ENCODE peak calls at places on chromosomes 11 and 22, in eight cellular contexts. G, F, M, Q, Y, R, P and E are unnamed samples.
A peak's percentile ranks its signal among the peaks of the same experiment; 100 is the strongest.

GRCh38 chr11:108916290-108916689 is 251.4 kb downstream of the DDX10 start:
- DNase-seq in G (no peak), F (peak; percentile 28), M (no peak), Q (no peak), Y (no peak), R (no peak), P (no peak), E (no peak)

GRCh38 chr11:97934572-97935208 is 1086.1 kb upstream of the CNTN5 start:
- DNase-seq in G (no peak), F (no peak), M (no peak), Q (no peak), Y (no peak), R (no peak), P (no peak), E (no peak)

GRCh38 chr11:13463779-13464290 is 813 bp upstream of the BTBD10 start:
- DNase-seq in G (no peak), F (no peak), M (no peak), Q (no peak), Y (peak; percentile 13), R (no peak), P (no peak), E (no peak)

GRCh38 chr11:57499413-57499982 is 16.0 kb downstream of the SLC43A1 start:
- DNase-seq in G (peak; percentile 83), F (peak; percentile 92), M (peak; percentile 99), Q (peak; percentile 98), Y (peak; percentile 99), R (peak; percentile 98), P (peak; percentile 96), E (no peak)

GRCh38 chr11:36976740-36977139 is 378.7 kb upstream of the RAG2 start:
- DNase-seq in G (no peak), F (no peak), M (no peak), Q (no peak), Y (no peak), R (peak; percentile 70), P (no peak), E (no peak)

GRCh38 chr11:125516266-125516665 is 20.2 kb upstream of the FEZ1 start:
- DNase-seq in G (no peak), F (no peak), M (no peak), Q (no peak), Y (no peak), R (no peak), P (no peak), E (no peak)

GRCh38 chr22:46386312-46386711 is 50.8 kb downstream of the TRMU start:
- DNase-seq in G (no peak), F (no peak), M (no peak), Q (no peak), Y (no peak), R (no peak), P (no peak), E (no peak)

GRCh38 chr11:35997908-35998307 is 54.0 kb downstream of the LDLRAD3 start:
- DNase-seq in G (no peak), F (no peak), M (no peak), Q (no peak), Y (no peak), R (no peak), P (no peak), E (no peak)

GRCh38 chr11:118673361-118674093 is 5.9 kb downstream of the TREH start:
- DNase-seq in G (no peak), F (no peak), M (no peak), Q (no peak), Y (no peak), R (no peak), P (no peak), E (no peak)

GRCh38 chr22:41418717-41419116 is 27.9 kb downstream of the TOB2 start:
- DNase-seq in G (no peak), F (no peak), M (no peak), Q (no peak), Y (no peak), R (no peak), P (no peak), E (no peak)

GRCh38 chr22:41415554-41415953 is 31.0 kb downstream of the TOB2 start:
- DNase-seq in G (no peak), F (no peak), M (no peak), Q (no peak), Y (no peak), R (no peak), P (no peak), E (no peak)

GRCh38 chr22:41417622-41418390 is 28.8 kb downstream of the TOB2 start:
- DNase-seq in G (peak; percentile 22), F (no peak), M (peak; percentile 70), Q (peak; percentile 94), Y (no peak), R (peak; percentile 90), P (peak; percentile 92), E (no peak)
- H3K27ac ChIP-seq in G (peak overlapping the region; percentile 62), F (no peak overlapping the region), M (peak overlapping the region; percentile 51), Q (peak overlapping the region; percentile 82), Y (peak overlapping the region; percentile 72), R (peak overlapping the region; percentile 100), P (peak overlapping the region; percentile 92), E (no peak overlapping the region)

DNA sequence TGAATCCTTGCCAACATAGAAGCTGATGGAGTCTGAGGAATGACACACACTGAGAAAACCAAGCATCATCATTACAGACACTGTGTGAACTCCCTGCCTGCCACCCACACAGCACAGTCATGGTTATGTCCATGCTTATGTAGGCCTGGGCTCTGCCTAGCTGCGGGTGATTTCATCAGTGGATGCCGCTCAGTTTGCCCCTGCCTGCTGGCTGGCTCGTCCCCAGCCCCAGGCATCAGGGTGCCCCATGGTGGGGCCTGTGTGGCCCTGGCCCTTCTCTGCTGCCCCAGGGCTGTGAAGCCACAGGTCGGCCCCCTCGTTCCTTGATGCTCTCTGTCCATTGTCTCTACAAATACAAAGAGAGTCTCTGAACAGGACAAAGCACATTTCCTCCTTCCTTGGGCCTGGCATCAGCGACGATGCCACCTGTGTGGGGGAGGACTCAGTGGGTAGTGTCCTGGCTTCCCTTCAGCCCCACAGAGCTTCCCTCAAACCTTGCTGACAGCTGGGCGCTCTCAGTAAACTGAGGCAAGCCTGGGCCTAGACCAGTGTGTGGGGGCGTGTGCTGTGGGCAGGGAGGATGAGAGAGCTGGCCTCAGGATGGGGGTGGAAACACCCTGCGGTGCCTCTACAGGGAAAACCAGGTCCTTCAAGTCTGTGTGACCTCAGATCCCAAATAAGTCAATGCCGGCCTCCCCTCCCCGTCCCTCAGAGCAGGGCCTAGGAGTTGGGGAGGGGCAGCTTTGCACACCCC is 20.0 kb upstream of the TUB start:
- DNase-seq in G (no peak), F (no peak), M (no peak), Q (peak; percentile 14), Y (no peak), R (no peak), P (no peak), E (no peak)
- H3K27ac ChIP-seq in G (no peak overlapping the region), F (no peak overlapping the region), M (no peak overlapping the region), Q (no peak overlapping the region), Y (no peak overlapping the region), R (no peak overlapping the region), P (no peak overlapping the region), E (no peak overlapping the region)

GRCh38 chr11:121800240-121800639 is 315.8 kb downstream of the BLID start:
- DNase-seq in G (no peak), F (no peak), M (no peak), Q (no peak), Y (no peak), R (no peak), P (no peak), E (no peak)
- H3K27ac ChIP-seq in G (no peak overlapping the region), F (no peak overlapping the region), M (peak overlapping the region; percentile 84), Q (peak overlapping the region; percentile 56), Y (no peak overlapping the region), R (no peak overlapping the region), P (no peak overlapping the region), E (no peak overlapping the region)

GRCh38 chr22:40033586-40034380 is 39.0 kb downstream of the FAM83F start:
- DNase-seq in G (no peak), F (no peak), M (no peak), Q (no peak), Y (no peak), R (no peak), P (no peak), E (no peak)

GRCh38 chr22:40035351-40035750 is 40.6 kb downstream of the FAM83F start:
- DNase-seq in G (no peak), F (no peak), M (no peak), Q (no peak), Y (no peak), R (no peak), P (no peak), E (no peak)

GRCh38 chr22:40036591-40037225 is 42.0 kb downstream of the FAM83F start:
- DNase-seq in G (peak; percentile 82), F (peak; percentile 67), M (peak; percentile 45), Q (peak; percentile 45), Y (peak; percentile 59), R (peak; percentile 52), P (peak; percentile 43), E (no peak)

GRCh38 chr22:40037320-40037719 is 42.6 kb downstream of the FAM83F start:
- DNase-seq in G (no peak), F (no peak), M (no peak), Q (no peak), Y (no peak), R (no peak), P (no peak), E (no peak)

DNA sequence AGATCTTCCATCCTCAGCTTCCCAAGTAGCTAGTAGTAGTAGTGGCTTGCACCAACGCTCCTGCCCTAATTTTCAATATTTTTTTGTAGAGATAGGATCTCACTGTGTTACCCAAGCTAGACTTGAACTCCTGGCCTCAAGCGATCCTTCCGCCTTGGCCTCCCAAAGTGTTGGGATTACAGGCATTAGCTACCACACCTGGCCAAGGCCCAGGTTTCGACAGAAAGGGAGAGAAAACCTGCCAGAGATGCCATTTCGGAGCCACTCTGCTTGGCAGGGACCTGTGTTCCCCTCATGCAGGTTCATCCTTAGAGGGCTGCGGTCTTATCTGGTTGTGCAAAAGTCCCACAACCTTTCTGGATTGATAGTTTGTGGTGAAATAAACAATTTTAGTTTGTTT is 41.4 kb downstream of the FAM83F start:
- DNase-seq in G (no peak), F (no peak), M (no peak), Q (no peak), Y (no peak), R (no peak), P (no peak), E (no peak)
- H3K27ac ChIP-seq in G (no peak overlapping the region), F (no peak overlapping the region), M (no peak overlapping the region), Q (no peak overlapping the region), Y (no peak overlapping the region), R (no peak overlapping the region), P (no peak overlapping the region), E (no peak overlapping the region)

DNA sequence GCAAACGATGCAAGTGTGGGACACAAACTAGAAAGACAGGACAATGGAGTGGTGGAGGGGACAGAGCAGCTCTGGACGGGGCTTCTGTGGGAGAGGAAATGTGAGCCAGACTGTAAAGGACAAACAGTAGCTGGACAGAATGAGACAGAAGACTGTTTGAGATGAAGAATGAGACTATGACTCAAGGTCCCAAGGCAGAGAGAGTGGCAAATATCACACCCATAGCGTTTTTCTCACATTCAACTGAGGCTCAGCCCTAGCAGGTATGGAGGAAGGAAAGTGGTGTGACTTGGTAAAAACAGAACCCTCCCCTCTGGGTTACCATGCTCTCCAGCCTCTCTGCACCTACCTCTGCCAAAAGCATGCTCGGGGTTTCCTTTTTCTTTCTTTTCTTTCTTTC is 96.5 kb downstream of the RPL27A start:
- DNase-seq in G (no peak), F (no peak), M (no peak), Q (no peak), Y (no peak), R (no peak), P (no peak), E (no peak)
- H3K27ac ChIP-seq in G (no peak overlapping the region), F (no peak overlapping the region), M (peak overlapping the region; percentile 78), Q (peak overlapping the region; percentile 78), Y (no peak overlapping the region), R (peak overlapping the region; percentile 87), P (peak overlapping the region; percentile 26), E (no peak overlapping the region)